ENCODE peak calls at places on chromosomes 3 and 15, in six cellular contexts. K is stimulated activated CD8-positive, alpha-beta memory T cell treated with anti-CD3 and anti-CD28 coated beads, Interleukin-15, amount 100 ng/mL, for 24 hours; D is ascending aorta; Q is central memory CD8-positive, alpha-beta T cell; I is mesendoderm; V is GDM1. X is an unnamed sample.

GRCh38 chr3:133937756-133938601 is 42.3 kb upstream of the RAB6B start:
- DNase-seq in D (no peak), I (no peak), V (no peak), K (no peak), Q (no peak), X (no peak)

GRCh38 chr3:135865085-135865484 is 100.4 kb upstream of the PPP2R3A start:
- DNase-seq in I (no peak), D (no peak), Q (no peak), K (no peak), V (no peak), X (no peak)

GRCh38 chr15:82040395-82040794 is 5.4 kb downstream of the MEX3B start:
- DNase-seq in K (no peak), V (no peak), I (no peak), Q (no peak), D (no peak), X (no peak)

GRCh38 chr15:58547628-58548307 is 116.0 kb downstream of the LIPC start:
- DNase-seq in I (no peak), K (no peak), V (no peak), D (no peak), Q (no peak), X (no peak)

GRCh38 chr3:123871946-123872345 is 12.2 kb downstream of the MYLK start:
- DNase-seq in V (no peak), Q (no peak), K (no peak), I (no peak), D (no peak), X (no peak)

GRCh38 chr15:64596701-64597468 is 136.5 kb downstream of the ZNF609 start:
- DNase-seq in V (no peak), D (no peak), Q (no peak), K (no peak), I (peak), X (peak)

GRCh38 chr15:95247068-95247984 is 1016.0 kb downstream of the MCTP2 start:
- DNase-seq in I (no peak), Q (no peak), V (no peak), K (no peak), D (no peak), X (peak)

GRCh38 chr15:72961326-72961725 is 90.9 kb upstream of the NEO1 start:
- DNase-seq in V (no peak), I (no peak), K (no peak), Q (no peak), D (no peak), X (no peak)

GRCh38 chr3:191197761-191198160 is 1.3 kb upstream of the OSTN start:
- DNase-seq in D (no peak), Q (no peak), I (no peak), K (no peak), V (no peak), X (no peak)

GRCh38 chr3:34842706-34843478 is 796.4 kb upstream of the ARPP21 start:
- DNase-seq in I (peak), V (no peak), Q (no peak), K (no peak), D (no peak), X (no peak)

GRCh38 chr15:28012231-28012630 is 86.9 kb downstream of the OCA2 start:
- DNase-seq in V (no peak), Q (no peak), I (no peak), K (no peak), D (no peak), X (no peak)

GRCh38 chr3:198113219-198114053 is 153.4 kb downstream of the LMLN start:
- DNase-seq in K (no peak), V (no peak), D (no peak), Q (no peak), I (peak), X (no peak)

GRCh38 chr3:67653425-67654098 is 850 bp downstream of the SUCLG2 start:
- DNase-seq in V (no peak), K (no peak), Q (no peak), D (no peak), I (no peak), X (peak)

GRCh38 chr3:129794319-129795201 is 99.0 kb downstream of the TMCC1 start:
- DNase-seq in K (no peak), V (peak), Q (no peak), D (no peak), I (peak), X (peak)

GRCh38 chr3:196067439-196067838 is 14.5 kb downstream of the TFRC start:
- DNase-seq in Q (no peak), K (no peak), I (no peak), D (no peak), V (no peak), X (no peak)

GRCh38 chr3:129676985-129677384 is 70.5 kb upstream of the PLXND1 start:
- DNase-seq in Q (no peak), K (no peak), V (no peak), I (no peak), D (no peak), X (no peak)

GRCh38 chr15:37873336-37873735 is 61.1 kb upstream of the TMCO5A start:
- DNase-seq in D (no peak), K (no peak), V (no peak), I (no peak), Q (no peak), X (no peak)

GRCh38 chr3:71317749-71318458 is 265.6 kb downstream of the FOXP1 start:
- DNase-seq in I (no peak), V (peak), K (no peak), Q (no peak), D (no peak), X (no peak)

GRCh38 chr3:23704316-23704715 is 101.4 kb upstream of the UBE2E1 start:
- DNase-seq in K (no peak), Q (no peak), I (no peak), D (no peak), V (no peak), X (no peak)

GRCh38 chr15:25501828-25502446 is 63.1 kb upstream of the UBE3A start:
- DNase-seq in K (no peak), D (no peak), I (peak), Q (no peak), V (peak), X (no peak)

GRCh38 chr3:123420416-123420968 is 28.4 kb downstream of the ADCY5 start:
- DNase-seq in D (no peak), K (no peak), I (no peak), Q (no peak), V (no peak), X (no peak)

GRCh38 chr3:127136024-127136600 is 56.8 kb upstream of the PRR23E start:
- DNase-seq in Q (no peak), D (no peak), I (no peak), V (no peak), K (no peak), X (no peak)

GRCh38 chr3:120554727-120555660 is 41.1 kb upstream of the NDUFB4 start:
- DNase-seq in Q (no peak), V (no peak), K (no peak), D (no peak), I (no peak), X (no peak)

GRCh38 chr3:111904376-111905241 is 45.5 kb downstream of the PHLDB2 start:
- DNase-seq in V (no peak), Q (no peak), I (no peak), D (no peak), K (no peak), X (no peak)

GRCh38 chr3:150733373-150733935 is 29.5 kb downstream of the SIAH2 start:
- DNase-seq in I (peak), K (no peak), Q (no peak), V (no peak), D (no peak), X (no peak)

GRCh38 chr3:159928692-159929091 is 59.9 kb upstream of the IL12A start:
- DNase-seq in K (no peak), V (no peak), Q (no peak), I (peak), D (no peak), X (no peak)

GRCh38 chr3:119579366-119580147 is at the start of gene ADPRH:
- DNase-seq in K (peak), Q (no peak), D (no peak), V (no peak), I (peak), X (peak)

GRCh38 chr3:5787863-5788488 is 600.5 kb downstream of the EDEM1 start:
- DNase-seq in V (no peak), I (peak), D (no peak), Q (no peak), K (no peak), X (no peak)

GRCh38 chr3:175338775-175339535 is 479.8 kb downstream of the NAALADL2 start:
- DNase-seq in I (peak), K (no peak), Q (no peak), V (no peak), D (no peak), X (no peak)

GRCh38 chr15:26767169-26767670 is 5.6 kb downstream of the GABRB3 start:
- DNase-seq in V (no peak), Q (no peak), I (peak), K (no peak), D (no peak), X (no peak)

GRCh38 chr15:70449311-70450141 is 313.8 kb downstream of the UACA start:
- DNase-seq in D (no peak), I (no peak), V (no peak), K (no peak), Q (no peak), X (no peak)

GRCh38 chr3:25384471-25384870 is 43.6 kb upstream of the RARB start:
- DNase-seq in Q (no peak), I (no peak), D (no peak), K (no peak), V (no peak), X (no peak)

GRCh38 chr15:39127151-39127815 is 453.6 kb upstream of the THBS1 start:
- DNase-seq in D (no peak), K (no peak), I (no peak), Q (no peak), V (no peak), X (no peak)

GRCh38 chr15:69591905-69592508 is 139.4 kb downstream of the RPLP1 start:
- DNase-seq in I (no peak), K (no peak), Q (no peak), V (no peak), D (no peak), X (no peak)

GRCh38 chr15:81080946-81081345 is 53.1 kb upstream of the CFAP161 start:
- DNase-seq in Q (no peak), I (no peak), V (no peak), D (no peak), K (no peak), X (no peak)

GRCh38 chr3:186254676-186255665 is 107.1 kb downstream of the DGKG start:
- DNase-seq in Q (no peak), D (no peak), I (no peak), V (peak), K (no peak), X (no peak)

GRCh38 chr3:122795674-122795969 is 753 bp downstream of the SLC49A4 start:
- DNase-seq in Q (no peak), I (no peak), K (no peak), V (no peak), D (no peak), X (no peak)

GRCh38 chr15:90315276-90315982 is 36.7 kb upstream of the ZNF774 start:
- DNase-seq in V (no peak), Q (no peak), K (no peak), D (peak), I (no peak), X (no peak)

GRCh38 chr15:99961011-99961441 is 227.8 kb upstream of the LYSMD4 start:
- DNase-seq in D (no peak), Q (no peak), I (peak), V (no peak), K (no peak), X (peak)